ENCODE peak calls at places on chromosomes 5 and 9, in five cellular contexts. One of them, this sample, is unnamed.

GRCh38 chr9:104881991-104882555 is 45.9 kb downstream of the ABCA1 start:
- DNase-seq in H7: no peak
- DNase-seq in HEK293T: no peak
- DNase-seq in stimulated activated CD8-positive, alpha-beta memory T cell treated with anti-CD3 and anti-CD28 coated beads, Interleukin-2, amount 100 ng/mL, for 1 hour: no peak
- DNase-seq in T-helper 2 cell: no peak
- DNase-seq in this sample: no peak

GRCh38 chr9:135017916-135018915 is 69.3 kb upstream of the OLFM1 start:
- DNase-seq in H7: no peak
- DNase-seq in T-helper 2 cell: no peak
- DNase-seq in HEK293T: no peak
- DNase-seq in stimulated activated CD8-positive, alpha-beta memory T cell treated with anti-CD3 and anti-CD28 coated beads, Interleukin-2, amount 100 ng/mL, for 1 hour: no peak
- DNase-seq in this sample: no peak

GRCh38 chr5:142108432-142109355 is at the start of gene NDFIP1:
- DNase-seq in HEK293T: peak
- DNase-seq in T-helper 2 cell: peak
- DNase-seq in H7: peak
- DNase-seq in stimulated activated CD8-positive, alpha-beta memory T cell treated with anti-CD3 and anti-CD28 coated beads, Interleukin-2, amount 100 ng/mL, for 1 hour: peak
- DNase-seq in this sample: peak

GRCh38 chr5:142222881-142223558 is 101.8 kb downstream of the SPRY4 start:
- DNase-seq in T-helper 2 cell: no peak
- DNase-seq in stimulated activated CD8-positive, alpha-beta memory T cell treated with anti-CD3 and anti-CD28 coated beads, Interleukin-2, amount 100 ng/mL, for 1 hour: no peak
- DNase-seq in HEK293T: no peak
- DNase-seq in H7: peak
- DNase-seq in this sample: no peak

GRCh38 chr5:127602896-127603470 is 45.9 kb upstream of the CTXN3 start:
- DNase-seq in HEK293T: no peak
- DNase-seq in T-helper 2 cell: no peak
- DNase-seq in stimulated activated CD8-positive, alpha-beta memory T cell treated with anti-CD3 and anti-CD28 coated beads, Interleukin-2, amount 100 ng/mL, for 1 hour: no peak
- DNase-seq in H7: no peak
- DNase-seq in this sample: no peak

GRCh38 chr5:72956324-72957140 is 691 bp downstream of the FCHO2 start:
- DNase-seq in HEK293T: peak
- DNase-seq in stimulated activated CD8-positive, alpha-beta memory T cell treated with anti-CD3 and anti-CD28 coated beads, Interleukin-2, amount 100 ng/mL, for 1 hour: no peak
- DNase-seq in T-helper 2 cell: no peak
- DNase-seq in H7: peak
- DNase-seq in this sample: peak

GRCh38 chr9:89842267-89842768 is 237.5 kb downstream of the GADD45G start:
- DNase-seq in T-helper 2 cell: no peak
- DNase-seq in H7: no peak
- DNase-seq in stimulated activated CD8-positive, alpha-beta memory T cell treated with anti-CD3 and anti-CD28 coated beads, Interleukin-2, amount 100 ng/mL, for 1 hour: no peak
- DNase-seq in HEK293T: no peak
- DNase-seq in this sample: no peak

GRCh38 chr5:43281840-43282658 is 31.2 kb downstream of the HMGCS1 start:
- DNase-seq in T-helper 2 cell: no peak
- DNase-seq in HEK293T: no peak
- DNase-seq in H7: no peak
- DNase-seq in stimulated activated CD8-positive, alpha-beta memory T cell treated with anti-CD3 and anti-CD28 coated beads, Interleukin-2, amount 100 ng/mL, for 1 hour: no peak
- DNase-seq in this sample: no peak

GRCh38 chr9:97696025-97696822 is 916 bp downstream of the XPA start:
- DNase-seq in stimulated activated CD8-positive, alpha-beta memory T cell treated with anti-CD3 and anti-CD28 coated beads, Interleukin-2, amount 100 ng/mL, for 1 hour: no peak
- DNase-seq in H7: no peak
- DNase-seq in HEK293T: no peak
- DNase-seq in T-helper 2 cell: no peak
- DNase-seq in this sample: no peak